ENCODE peak calls at places on chromosomes 2 and 18, in nine cellular contexts. C, U, S, R, I, L, J, T and B are unnamed samples.

GRCh38 chr2:130756041-130756720 is 841 bp downstream of the AMER3 start:
- DNase-seq in C (no peak), U (peak; percentile 55), S (no peak), R (no peak), I (no peak), L (peak; percentile 83), J (no peak), T (peak; percentile 3), B (no peak)

GRCh38 chr2:28747714-28748113 is 3.9 kb upstream of the PPP1CB start:
- DNase-seq in C (no peak), U (no peak), S (no peak), R (no peak), I (no peak), L (no peak), J (no peak), T (no peak), B (no peak)

GRCh38 chr2:138298900-138299299 is 202.7 kb upstream of the SPOPL start:
- DNase-seq in C (no peak), U (no peak), S (no peak), R (no peak), I (no peak), L (no peak), J (no peak), T (no peak), B (no peak)

GRCh38 chr2:218028189-218028495 is 25.3 kb upstream of the TNS1 start:
- DNase-seq in C (no peak), U (no peak), S (no peak), R (no peak), I (no peak), L (peak; percentile 28), J (no peak), T (no peak), B (no peak)

GRCh38 chr2:73930386-73930785 is 3.7 kb downstream of the DGUOK start:
- DNase-seq in C (no peak), U (no peak), S (no peak), R (no peak), I (no peak), L (no peak), J (no peak), T (no peak), B (no peak)

GRCh38 chr2:45291283-45291682 is 282.0 kb upstream of the SIX2 start:
- DNase-seq in C (no peak), U (no peak), S (no peak), R (no peak), I (no peak), L (no peak), J (no peak), T (peak; percentile 56), B (no peak)

GRCh38 chr2:104944495-104944894 is 90.6 kb downstream of the POU3F3 start:
- DNase-seq in C (peak; percentile 66), U (peak; percentile 18), S (no peak), R (peak; percentile 73), I (no peak), L (no peak), J (no peak), T (peak; percentile 1), B (no peak)

GRCh38 chr2:202335791-202336467 is 40.2 kb upstream of the BMPR2 start:
- DNase-seq in C (no peak), U (no peak), S (no peak), R (no peak), I (no peak), L (no peak), J (no peak), T (peak; percentile 23), B (no peak)

GRCh38 chr2:239577306-239577705 is 176.5 kb upstream of the HDAC4 start:
- DNase-seq in C (no peak), U (no peak), S (no peak), R (no peak), I (no peak), L (no peak), J (no peak), T (no peak), B (no peak)

GRCh38 chr18:35516789-35517188 is 19.0 kb upstream of the INO80C start:
- DNase-seq in C (no peak), U (no peak), S (no peak), R (no peak), I (no peak), L (no peak), J (no peak), T (no peak), B (no peak)

GRCh38 chr18:79876497-79876896 is 75.0 kb downstream of the SLC66A2 start:
- DNase-seq in C (peak; percentile 34), U (no peak), S (no peak), R (no peak), I (no peak), L (peak; percentile 40), J (no peak), T (no peak), B (no peak)

GRCh38 chr2:66665124-66665984 is 230.4 kb downstream of the MEIS1 start:
- DNase-seq in C (peak; percentile 4), U (no peak), S (no peak), R (no peak), I (no peak), L (no peak), J (no peak), T (peak; percentile 24), B (no peak)

GRCh38 chr18:35174093-35174731 is 66.6 kb upstream of the ZNF397 start:
- DNase-seq in C (no peak), U (no peak), S (no peak), R (no peak), I (no peak), L (no peak), J (no peak), T (no peak), B (no peak)

GRCh38 chr2:242030226-242030575 is 160.7 kb downstream of the RTP5 start:
- DNase-seq in C (no peak), U (no peak), S (no peak), R (no peak), I (no peak), L (peak; percentile 39), J (no peak), T (no peak), B (no peak)

GRCh38 chr18:55452123-55452611 is 135.8 kb downstream of the TCF4 start:
- DNase-seq in C (peak; percentile 68), U (no peak), S (no peak), R (no peak), I (no peak), L (no peak), J (no peak), T (no peak), B (no peak)

GRCh38 chr2:104977958-104978357 is 59.9 kb upstream of the MRPS9 start:
- DNase-seq in C (peak; percentile 1), U (no peak), S (no peak), R (no peak), I (no peak), L (no peak), J (no peak), T (no peak), B (no peak)